ENCODE peak calls at places on chromosomes 1 and 21, in nine cellular contexts. W is fibroblast of the aortic adventitia, P is fibroblast of mammary gland, F is PC-3, Y is kidney, T is Panc1, U is HFF-Myc, R is HAP-1, O is colonic mucosa. I is an unnamed sample.

GRCh38 chr1:90721210-90722194 is 4.4 kb upstream of the BARHL2 start:
- DNase-seq in T (peak), U (peak), F (peak), Y (no peak), W (peak), O (peak), P (peak), R (peak), I (peak)

GRCh38 chr1:176691251-176692228 is 228.6 kb downstream of the PAPPA2 start:
- DNase-seq in P (peak), Y (no peak), R (peak), U (peak), O (peak), W (peak), T (peak), F (peak), I (peak)

GRCh38 chr1:111249960-111250359 is 22.4 kb downstream of the CHI3L2 start:
- DNase-seq in F (no peak), W (no peak), Y (no peak), P (no peak), U (no peak), T (no peak), O (no peak), R (peak), I (no peak)

GRCh38 chr1:5751833-5752714 is 240.2 kb downstream of the NPHP4 start:
- DNase-seq in F (no peak), R (no peak), P (no peak), W (no peak), Y (peak), O (no peak), T (no peak), U (no peak), I (no peak)

GRCh38 chr21:45228656-45229240 is 58.9 kb downstream of the POFUT2 start:
- DNase-seq in F (no peak), P (no peak), O (no peak), U (no peak), T (no peak), W (no peak), Y (no peak), R (no peak), I (no peak)

GRCh38 chr1:60904079-60904852 is 178.1 kb upstream of the NFIA start:
- DNase-seq in P (peak), Y (no peak), W (peak), O (no peak), R (no peak), T (no peak), U (no peak), F (peak), I (no peak)

GRCh38 chr1:38533772-38534472 is 325.6 kb downstream of the RRAGC start:
- DNase-seq in O (no peak), F (no peak), T (no peak), P (no peak), Y (no peak), R (no peak), U (no peak), W (no peak), I (no peak)

GRCh38 chr21:38712076-38712475 is 93.7 kb upstream of the ETS2 start:
- DNase-seq in W (peak), R (no peak), U (peak), O (peak), Y (no peak), F (peak), T (peak), P (peak), I (peak)

GRCh38 chr1:235027076-235027861 is 101.4 kb downstream of the TOMM20 start:
- DNase-seq in R (no peak), W (no peak), P (no peak), U (no peak), O (no peak), T (no peak), F (no peak), Y (no peak), I (no peak)

GRCh38 chr21:44959376-44960091 is 19.7 kb downstream of the SLX9 start:
- DNase-seq in T (no peak), O (no peak), U (no peak), R (no peak), F (no peak), W (no peak), P (no peak), Y (peak), I (no peak)

GRCh38 chr1:150233359-150234308 is 2.3 kb downstream of the ANP32E start:
- DNase-seq in U (no peak), O (peak), Y (no peak), W (peak), T (peak), F (peak), R (peak), P (peak), I (peak)

GRCh38 chr1:116814935-116815334 is 60.7 kb downstream of the CD2 start:
- DNase-seq in R (no peak), P (no peak), T (no peak), Y (no peak), O (no peak), F (no peak), U (no peak), W (no peak), I (no peak)

GRCh38 chr1:153796786-153797659 is 21.8 kb downstream of the SLC27A3 start:
- DNase-seq in T (peak), P (peak), U (no peak), O (peak), Y (no peak), R (peak), F (peak), W (peak), I (peak)

GRCh38 chr1:195097316-195097715 is 1510.9 kb downstream of the KCNT2 start:
- DNase-seq in O (no peak), T (no peak), U (no peak), F (peak), P (no peak), W (no peak), R (no peak), Y (peak), I (no peak)

GRCh38 chr1:12047120-12047876 is 15.8 kb upstream of the TNFRSF8 start:
- DNase-seq in P (peak), Y (no peak), F (no peak), R (no peak), U (no peak), O (no peak), T (no peak), W (no peak), I (no peak)

GRCh38 chr1:11893907-11894251 is 32.3 kb downstream of the KIAA2013 start:
- DNase-seq in W (peak), R (peak), F (peak), O (peak), P (peak), U (no peak), T (peak), Y (no peak), I (peak)

GRCh38 chr1:3465091-3465934 is 10.8 kb downstream of the ARHGEF16 start:
- DNase-seq in W (no peak), R (no peak), P (no peak), T (no peak), Y (peak), O (no peak), F (no peak), U (no peak), I (no peak)

GRCh38 chr1:87916965-87917364 is 588.3 kb downstream of the LMO4 start:
- DNase-seq in R (no peak), F (no peak), Y (no peak), W (peak), T (no peak), O (no peak), P (no peak), U (no peak), I (no peak)

GRCh38 chr1:24210195-24210627 is 23.1 kb upstream of the IFNLR1 start:
- DNase-seq in F (no peak), P (no peak), W (no peak), Y (no peak), U (no peak), T (no peak), O (no peak), R (no peak), I (no peak)

GRCh38 chr1:93625582-93626327 is 55.9 kb downstream of the BCAR3 start:
- DNase-seq in Y (no peak), P (peak), W (peak), F (peak), U (peak), O (no peak), T (no peak), R (no peak), I (peak)

GRCh38 chr1:212752256-212752933 is 39.2 kb downstream of the NSL1 start:
- DNase-seq in Y (no peak), F (no peak), T (no peak), U (no peak), P (peak), R (no peak), O (no peak), W (peak), I (peak)

GRCh38 chr1:8017495-8018310 is 8.4 kb downstream of the ERRFI1 start:
- DNase-seq in R (peak), W (peak), P (peak), T (no peak), Y (no peak), O (peak), U (no peak), F (peak), I (peak)

GRCh38 chr1:54096491-54097235 is 43.3 kb downstream of the TCEANC2 start:
- DNase-seq in T (no peak), Y (no peak), U (no peak), F (no peak), W (no peak), P (no peak), R (no peak), O (peak), I (no peak)

GRCh38 chr1:221778535-221779142 is 36.8 kb upstream of the DUSP10 start:
- DNase-seq in U (no peak), O (no peak), Y (no peak), F (no peak), T (no peak), R (no peak), W (no peak), P (no peak), I (no peak)

GRCh38 chr1:27526569-27527222 is 36.7 kb upstream of the WASF2 start:
- DNase-seq in T (no peak), W (no peak), O (no peak), U (no peak), P (no peak), F (no peak), Y (no peak), R (no peak), I (no peak)

GRCh38 chr1:27527857-27528700 is 38.1 kb upstream of the WASF2 start:
- DNase-seq in U (no peak), Y (peak), O (peak), F (peak), T (no peak), R (no peak), P (no peak), W (no peak), I (no peak)

GRCh38 chr1:27523666-27524020 is 33.7 kb upstream of the WASF2 start:
- DNase-seq in F (no peak), T (no peak), Y (no peak), U (no peak), P (no peak), W (no peak), R (no peak), O (no peak), I (no peak)

GRCh38 chr1:27527223-27527856 is 37.4 kb upstream of the WASF2 start:
- DNase-seq in P (no peak), Y (peak), R (no peak), U (no peak), T (no peak), W (no peak), O (peak), F (no peak), I (peak)

GRCh38 chr1:27525296-27526271 is 35.6 kb upstream of the WASF2 start:
- DNase-seq in W (peak), F (no peak), Y (peak), O (peak), T (no peak), U (no peak), P (no peak), R (no peak), I (peak)
- H3K4me3 ChIP-seq in W (no peak), F (no peak), Y (no peak), O (no peak), T (no peak), U (peak), P (no peak), R (no peak), I (peak)

GRCh38 chr21:14762734-14763694 is 216.9 kb upstream of the SAMSN1 start:
- DNase-seq in R (no peak), O (no peak), P (no peak), Y (no peak), U (no peak), T (no peak), F (no peak), W (no peak), I (no peak)
- H3K4me3 ChIP-seq in R (no peak), O (no peak), P (no peak), Y (peak), U (no peak), T (no peak), F (no peak), W (no peak), I (no peak)

GRCh38 chr1:201481761-201482493 is 12.9 kb upstream of the PHLDA3 start:
- DNase-seq in W (peak), U (peak), Y (peak), T (no peak), R (peak), O (peak), F (peak), P (peak), I (peak)
- H3K4me3 ChIP-seq in W (no peak), U (no peak), Y (peak), T (peak), R (no peak), O (peak), F (no peak), P (peak), I (peak)

GRCh38 chr1:939511-940107 is 15.9 kb downstream of the SAMD11 start:
- DNase-seq in U (no peak), P (no peak), O (no peak), W (no peak), R (no peak), F (no peak), T (no peak), Y (no peak), I (no peak)
- H3K4me3 ChIP-seq in U (no peak), P (no peak), O (no peak), W (no peak), R (no peak), F (no peak), T (peak), Y (no peak), I (no peak)

GRCh38 chr1:48033495-48034050 is 36.4 kb upstream of the TRABD2B start:
- DNase-seq in O (no peak), T (no peak), W (no peak), P (no peak), Y (no peak), F (no peak), R (no peak), U (no peak), I (no peak)

GRCh38 chr1:48039088-48040049 is 42.2 kb upstream of the TRABD2B start:
- DNase-seq in U (no peak), R (no peak), F (no peak), T (no peak), P (peak), W (peak), O (no peak), Y (no peak), I (peak)

GRCh38 chr1:48036693-48037386 is 39.7 kb upstream of the TRABD2B start:
- DNase-seq in P (peak), W (peak), Y (no peak), U (peak), R (no peak), T (no peak), F (peak), O (no peak), I (peak)

GRCh38 chr1:48038273-48038767 is 41.1 kb upstream of the TRABD2B start:
- DNase-seq in W (no peak), U (no peak), F (no peak), O (no peak), R (no peak), P (no peak), T (no peak), Y (no peak), I (no peak)

GRCh38 chr1:48035371-48036141 is 38.4 kb upstream of the TRABD2B start:
- DNase-seq in P (no peak), U (no peak), O (no peak), W (no peak), T (no peak), Y (no peak), R (no peak), F (no peak), I (peak)
- H3K4me3 ChIP-seq in P (no peak), U (no peak), O (no peak), W (no peak), T (no peak), Y (no peak), R (no peak), F (no peak), I (no peak)

DNA sequence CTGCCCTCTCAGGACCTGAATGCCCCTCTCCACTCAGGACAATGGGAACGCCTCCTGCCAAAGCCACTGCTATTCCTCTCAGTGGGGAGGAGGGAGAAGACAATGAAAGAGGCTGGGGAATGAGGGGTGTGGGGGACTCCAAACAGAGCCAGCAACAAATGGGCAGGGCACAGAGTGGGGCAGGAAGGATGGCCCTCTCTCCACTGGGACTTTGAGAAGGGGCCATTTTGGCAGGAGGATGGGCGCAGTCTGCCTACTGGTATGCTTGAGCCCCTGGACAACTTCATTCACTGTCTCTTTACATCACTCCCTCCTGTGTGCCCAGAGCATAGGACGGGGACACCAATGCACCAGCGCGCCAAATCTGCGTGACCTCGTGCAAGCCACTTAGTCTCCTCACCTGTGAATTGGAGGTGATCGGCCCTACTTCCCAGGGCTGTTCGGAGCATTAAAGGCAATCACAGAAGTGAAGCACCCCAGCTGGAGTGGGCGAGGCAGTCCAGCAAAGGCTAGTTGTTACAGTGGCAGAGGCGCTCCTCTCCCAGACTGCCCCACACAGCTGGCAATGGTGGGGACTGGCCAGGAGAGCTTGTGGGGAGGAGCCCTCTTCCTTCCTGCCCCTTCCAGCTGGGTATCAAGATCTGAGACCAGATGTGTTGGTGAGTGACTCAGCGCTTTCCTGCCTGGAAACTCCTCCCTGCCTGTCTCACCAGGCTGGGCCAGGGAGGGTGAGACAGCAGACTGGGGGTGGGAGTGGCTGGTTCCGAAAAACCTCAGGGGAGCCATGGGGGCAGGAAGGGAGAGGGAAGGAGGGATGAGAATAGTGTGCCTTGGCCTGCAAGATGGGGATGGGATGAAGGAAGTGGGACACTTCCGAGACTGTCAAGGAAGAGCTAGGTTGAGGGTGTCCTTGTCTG is 22.4 kb upstream of the SYNC start:
- DNase-seq in T (no peak), W (peak), P (peak), F (peak), R (no peak), U (peak), O (peak), Y (no peak), I (peak)
- H3K4me3 ChIP-seq in T (no peak), W (peak), P (no peak), F (no peak), R (no peak), U (no peak), O (no peak), Y (no peak), I (no peak)

GRCh38 chr1:167328762-167329483 is 108.2 kb downstream of the POU2F1 start:
- DNase-seq in R (peak), P (no peak), F (no peak), O (no peak), W (no peak), U (no peak), Y (no peak), T (no peak), I (no peak)
- H3K4me3 ChIP-seq in R (no peak), P (no peak), F (no peak), O (no peak), W (no peak), U (no peak), Y (no peak), T (no peak), I (no peak)

DNA sequence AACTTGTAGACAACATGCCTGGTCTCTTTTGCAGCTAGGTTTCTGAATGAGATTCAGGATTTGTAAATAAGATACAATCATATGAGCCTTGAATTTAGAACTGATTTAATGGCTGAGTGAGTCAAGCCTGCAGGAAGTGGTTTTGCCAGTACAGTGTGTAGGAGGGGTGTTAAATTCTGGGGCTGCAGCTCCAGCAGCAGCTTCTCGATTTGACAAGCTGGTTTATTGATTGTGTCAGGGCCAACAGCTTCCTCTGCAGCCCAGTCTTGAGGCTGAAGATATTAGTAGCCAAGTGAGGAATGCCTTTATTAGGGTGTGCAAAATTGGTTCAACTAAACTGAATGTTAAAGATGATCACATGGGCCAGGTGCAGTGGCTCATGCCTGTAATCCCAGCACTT is 11.5 kb upstream of the PLA2G5 start:
- DNase-seq in T (no peak), R (no peak), W (peak), Y (no peak), U (peak), P (peak), O (peak), F (peak), I (peak)
- H3K4me3 ChIP-seq in T (no peak), R (no peak), W (no peak), Y (no peak), U (no peak), P (no peak), O (no peak), F (no peak), I (no peak)

DNA sequence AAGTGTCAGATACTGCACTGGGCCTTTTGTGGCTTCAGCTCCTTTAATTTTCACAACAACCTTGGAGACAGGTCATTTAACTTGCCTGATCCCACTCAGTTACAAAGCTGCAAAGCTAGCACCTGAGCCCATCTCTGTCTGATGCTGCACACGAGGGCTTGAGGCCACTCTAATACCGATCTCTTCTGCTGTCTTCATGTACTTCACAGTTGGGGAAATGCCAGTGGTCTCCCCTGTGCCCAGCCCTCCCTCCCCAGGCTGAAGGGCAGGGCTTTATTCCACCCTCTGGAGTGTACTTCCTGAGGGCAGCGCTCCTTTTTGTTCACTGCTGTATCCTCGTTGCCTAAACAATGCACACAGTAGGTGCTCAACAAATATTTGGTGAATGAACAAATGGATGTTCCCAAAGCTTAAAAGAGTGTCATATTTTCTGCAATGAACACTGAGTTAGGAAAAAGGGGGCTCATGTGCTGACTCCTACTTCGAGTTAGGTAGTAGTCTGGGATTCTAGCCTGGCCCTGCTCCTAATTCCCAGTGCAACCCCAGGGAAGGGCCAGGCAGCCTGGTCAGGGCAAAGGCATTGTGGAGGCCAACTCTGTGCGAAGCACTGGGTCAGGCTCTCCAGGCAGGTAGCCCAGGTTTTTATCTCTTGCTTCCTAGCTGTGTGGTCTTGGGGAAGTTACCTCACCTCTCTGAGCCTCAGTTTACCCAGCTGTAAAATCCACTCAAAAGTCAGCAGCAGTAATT is 1.1 kb downstream of the TMCO4 start:
- DNase-seq in W (no peak), Y (no peak), P (no peak), U (no peak), F (no peak), O (no peak), T (no peak), R (no peak), I (no peak)
- H3K4me3 ChIP-seq in W (peak), Y (peak), P (peak), U (peak), F (peak), O (peak), T (peak), R (no peak), I (peak)

I was measured in fibroblast of villous mesenchyme.